ENCODE peak calls at places on chromosomes 12 and 14, in eight cellular contexts. One of them, this sample, is unnamed.

GRCh38 chr12:80445083-80445482 is 1.0 kb downstream of the PTPRQ start:
- DNase-seq in M059J: no peak
- DNase-seq in lung: no peak
- DNase-seq in NCI-H446 treated with DMSO at 0.1 percent for 48 hours: no peak
- DNase-seq in stimulated activated CD4-positive, alpha-beta T cell treated with anti-CD3 and anti-CD28 coated beads, Interleukin-1b, Interleukin-23, amount 100 ng/mL, for 24 hours: no peak
- DNase-seq in MCF 10A: no peak
- DNase-seq in endothelial cell: no peak
- DNase-seq in fibroblast of mammary gland: no peak
- DNase-seq in this sample: no peak

GRCh38 chr12:17076335-17076734 is 470.4 kb upstream of the LMO3 start:
- DNase-seq in NCI-H446 treated with DMSO at 0.1 percent for 48 hours: peak
- DNase-seq in endothelial cell: no peak
- DNase-seq in lung: no peak
- DNase-seq in M059J: no peak
- DNase-seq in MCF 10A: no peak
- DNase-seq in fibroblast of mammary gland: no peak
- DNase-seq in stimulated activated CD4-positive, alpha-beta T cell treated with anti-CD3 and anti-CD28 coated beads, Interleukin-1b, Interleukin-23, amount 100 ng/mL, for 24 hours: no peak
- DNase-seq in this sample: no peak

GRCh38 chr12:58310828-58311273 is 369.5 kb downstream of the ATP23 start:
- DNase-seq in stimulated activated CD4-positive, alpha-beta T cell treated with anti-CD3 and anti-CD28 coated beads, Interleukin-1b, Interleukin-23, amount 100 ng/mL, for 24 hours: no peak
- DNase-seq in NCI-H446 treated with DMSO at 0.1 percent for 48 hours: no peak
- DNase-seq in endothelial cell: no peak
- DNase-seq in M059J: peak
- DNase-seq in fibroblast of mammary gland: peak
- DNase-seq in lung: no peak
- DNase-seq in MCF 10A: peak
- DNase-seq in this sample: peak

GRCh38 chr12:132583736-132584135 is 26.6 kb downstream of the LRCOL1 start:
- DNase-seq in stimulated activated CD4-positive, alpha-beta T cell treated with anti-CD3 and anti-CD28 coated beads, Interleukin-1b, Interleukin-23, amount 100 ng/mL, for 24 hours: no peak
- DNase-seq in fibroblast of mammary gland: no peak
- DNase-seq in MCF 10A: no peak
- DNase-seq in NCI-H446 treated with DMSO at 0.1 percent for 48 hours: no peak
- DNase-seq in M059J: no peak
- DNase-seq in lung: no peak
- DNase-seq in endothelial cell: no peak
- DNase-seq in this sample: no peak

GRCh38 chr12:111467092-111467861 is 61.6 kb downstream of the SH2B3 start:
- DNase-seq in NCI-H446 treated with DMSO at 0.1 percent for 48 hours: no peak
- DNase-seq in stimulated activated CD4-positive, alpha-beta T cell treated with anti-CD3 and anti-CD28 coated beads, Interleukin-1b, Interleukin-23, amount 100 ng/mL, for 24 hours: no peak
- DNase-seq in fibroblast of mammary gland: peak
- DNase-seq in endothelial cell: no peak
- DNase-seq in MCF 10A: no peak
- DNase-seq in lung: no peak
- DNase-seq in M059J: peak
- DNase-seq in this sample: no peak

GRCh38 chr12:27453462-27453861 is 6.9 kb downstream of the SMCO2 start:
- DNase-seq in fibroblast of mammary gland: no peak
- DNase-seq in M059J: no peak
- DNase-seq in endothelial cell: no peak
- DNase-seq in NCI-H446 treated with DMSO at 0.1 percent for 48 hours: no peak
- DNase-seq in MCF 10A: no peak
- DNase-seq in lung: no peak
- DNase-seq in stimulated activated CD4-positive, alpha-beta T cell treated with anti-CD3 and anti-CD28 coated beads, Interleukin-1b, Interleukin-23, amount 100 ng/mL, for 24 hours: no peak
- DNase-seq in this sample: no peak

GRCh38 chr14:27148143-27148542 is 550.3 kb upstream of the NOVA1 start:
- DNase-seq in NCI-H446 treated with DMSO at 0.1 percent for 48 hours: no peak
- DNase-seq in fibroblast of mammary gland: no peak
- DNase-seq in stimulated activated CD4-positive, alpha-beta T cell treated with anti-CD3 and anti-CD28 coated beads, Interleukin-1b, Interleukin-23, amount 100 ng/mL, for 24 hours: no peak
- DNase-seq in endothelial cell: no peak
- DNase-seq in MCF 10A: no peak
- DNase-seq in M059J: no peak
- DNase-seq in lung: no peak
- DNase-seq in this sample: no peak

GRCh38 chr12:64752833-64753238 is 6.4 kb downstream of the GNS start:
- DNase-seq in lung: no peak
- DNase-seq in fibroblast of mammary gland: peak
- DNase-seq in M059J: peak
- DNase-seq in MCF 10A: no peak
- DNase-seq in endothelial cell: no peak
- DNase-seq in stimulated activated CD4-positive, alpha-beta T cell treated with anti-CD3 and anti-CD28 coated beads, Interleukin-1b, Interleukin-23, amount 100 ng/mL, for 24 hours: no peak
- DNase-seq in NCI-H446 treated with DMSO at 0.1 percent for 48 hours: no peak
- DNase-seq in this sample: no peak

GRCh38 chr14:57871487-57872080 is 5.7 kb upstream of the SLC35F4 start:
- DNase-seq in endothelial cell: peak
- DNase-seq in M059J: peak
- DNase-seq in stimulated activated CD4-positive, alpha-beta T cell treated with anti-CD3 and anti-CD28 coated beads, Interleukin-1b, Interleukin-23, amount 100 ng/mL, for 24 hours: no peak
- DNase-seq in fibroblast of mammary gland: peak
- DNase-seq in NCI-H446 treated with DMSO at 0.1 percent for 48 hours: no peak
- DNase-seq in MCF 10A: peak
- DNase-seq in lung: no peak
- DNase-seq in this sample: peak

GRCh38 chr14:31926123-31926522 is 151.0 kb upstream of the ARHGAP5 start:
- DNase-seq in MCF 10A: peak
- DNase-seq in endothelial cell: no peak
- DNase-seq in stimulated activated CD4-positive, alpha-beta T cell treated with anti-CD3 and anti-CD28 coated beads, Interleukin-1b, Interleukin-23, amount 100 ng/mL, for 24 hours: no peak
- DNase-seq in lung: no peak
- DNase-seq in NCI-H446 treated with DMSO at 0.1 percent for 48 hours: peak
- DNase-seq in fibroblast of mammary gland: peak
- DNase-seq in M059J: peak
- DNase-seq in this sample: peak

GRCh38 chr12:132417741-132418140 is 72.2 kb upstream of the FBRSL1 start:
- DNase-seq in stimulated activated CD4-positive, alpha-beta T cell treated with anti-CD3 and anti-CD28 coated beads, Interleukin-1b, Interleukin-23, amount 100 ng/mL, for 24 hours: no peak
- DNase-seq in fibroblast of mammary gland: no peak
- DNase-seq in M059J: no peak
- DNase-seq in lung: no peak
- DNase-seq in MCF 10A: no peak
- DNase-seq in NCI-H446 treated with DMSO at 0.1 percent for 48 hours: no peak
- DNase-seq in endothelial cell: no peak
- DNase-seq in this sample: no peak

GRCh38 chr14:25887251-25887908 is 710.5 kb downstream of the NOVA1 start:
- DNase-seq in stimulated activated CD4-positive, alpha-beta T cell treated with anti-CD3 and anti-CD28 coated beads, Interleukin-1b, Interleukin-23, amount 100 ng/mL, for 24 hours: no peak
- DNase-seq in fibroblast of mammary gland: peak
- DNase-seq in MCF 10A: no peak
- DNase-seq in endothelial cell: no peak
- DNase-seq in NCI-H446 treated with DMSO at 0.1 percent for 48 hours: no peak
- DNase-seq in lung: no peak
- DNase-seq in M059J: no peak
- DNase-seq in this sample: peak

GRCh38 chr12:45421736-45422135 is 205.8 kb downstream of the ANO6 start:
- DNase-seq in MCF 10A: no peak
- DNase-seq in lung: no peak
- DNase-seq in NCI-H446 treated with DMSO at 0.1 percent for 48 hours: no peak
- DNase-seq in stimulated activated CD4-positive, alpha-beta T cell treated with anti-CD3 and anti-CD28 coated beads, Interleukin-1b, Interleukin-23, amount 100 ng/mL, for 24 hours: no peak
- DNase-seq in endothelial cell: no peak
- DNase-seq in fibroblast of mammary gland: no peak
- DNase-seq in M059J: no peak
- DNase-seq in this sample: no peak

GRCh38 chr14:57960946-57961792 is 95.3 kb upstream of the SLC35F4 start:
- DNase-seq in endothelial cell: no peak
- DNase-seq in stimulated activated CD4-positive, alpha-beta T cell treated with anti-CD3 and anti-CD28 coated beads, Interleukin-1b, Interleukin-23, amount 100 ng/mL, for 24 hours: no peak
- DNase-seq in fibroblast of mammary gland: no peak
- DNase-seq in NCI-H446 treated with DMSO at 0.1 percent for 48 hours: no peak
- DNase-seq in M059J: no peak
- DNase-seq in MCF 10A: no peak
- DNase-seq in lung: no peak
- DNase-seq in this sample: no peak

GRCh38 chr12:50747817-50748216 is 16.1 kb upstream of the ATF1 start:
- DNase-seq in stimulated activated CD4-positive, alpha-beta T cell treated with anti-CD3 and anti-CD28 coated beads, Interleukin-1b, Interleukin-23, amount 100 ng/mL, for 24 hours: no peak
- DNase-seq in MCF 10A: no peak
- DNase-seq in endothelial cell: no peak
- DNase-seq in fibroblast of mammary gland: no peak
- DNase-seq in M059J: no peak
- DNase-seq in NCI-H446 treated with DMSO at 0.1 percent for 48 hours: no peak
- DNase-seq in lung: no peak
- DNase-seq in this sample: no peak

GRCh38 chr14:89628521-89628920 is 211.5 kb upstream of the FOXN3 start:
- DNase-seq in endothelial cell: no peak
- DNase-seq in M059J: no peak
- DNase-seq in lung: no peak
- DNase-seq in stimulated activated CD4-positive, alpha-beta T cell treated with anti-CD3 and anti-CD28 coated beads, Interleukin-1b, Interleukin-23, amount 100 ng/mL, for 24 hours: no peak
- DNase-seq in NCI-H446 treated with DMSO at 0.1 percent for 48 hours: no peak
- DNase-seq in fibroblast of mammary gland: no peak
- DNase-seq in MCF 10A: no peak
- DNase-seq in this sample: no peak

GRCh38 chr12:75257510-75257909 is 47.9 kb upstream of the KCNC2 start:
- DNase-seq in MCF 10A: no peak
- DNase-seq in lung: no peak
- DNase-seq in M059J: no peak
- DNase-seq in stimulated activated CD4-positive, alpha-beta T cell treated with anti-CD3 and anti-CD28 coated beads, Interleukin-1b, Interleukin-23, amount 100 ng/mL, for 24 hours: no peak
- DNase-seq in endothelial cell: no peak
- DNase-seq in NCI-H446 treated with DMSO at 0.1 percent for 48 hours: no peak
- DNase-seq in fibroblast of mammary gland: no peak
- DNase-seq in this sample: no peak

GRCh38 chr12:109744991-109745942 is 31.6 kb downstream of the FAM222A start:
- DNase-seq in stimulated activated CD4-positive, alpha-beta T cell treated with anti-CD3 and anti-CD28 coated beads, Interleukin-1b, Interleukin-23, amount 100 ng/mL, for 24 hours: no peak
- DNase-seq in NCI-H446 treated with DMSO at 0.1 percent for 48 hours: no peak
- DNase-seq in MCF 10A: no peak
- DNase-seq in M059J: no peak
- DNase-seq in lung: no peak
- DNase-seq in endothelial cell: no peak
- DNase-seq in fibroblast of mammary gland: no peak
- DNase-seq in this sample: no peak

GRCh38 chr14:20755037-20755436 is 9.3 kb downstream of the EDDM3A start:
- DNase-seq in endothelial cell: no peak
- DNase-seq in lung: peak
- DNase-seq in M059J: no peak
- DNase-seq in NCI-H446 treated with DMSO at 0.1 percent for 48 hours: no peak
- DNase-seq in fibroblast of mammary gland: no peak
- DNase-seq in MCF 10A: no peak
- DNase-seq in stimulated activated CD4-positive, alpha-beta T cell treated with anti-CD3 and anti-CD28 coated beads, Interleukin-1b, Interleukin-23, amount 100 ng/mL, for 24 hours: no peak
- DNase-seq in this sample: no peak

GRCh38 chr14:44586910-44587309 is 79.8 kb upstream of the FSCB start:
- DNase-seq in stimulated activated CD4-positive, alpha-beta T cell treated with anti-CD3 and anti-CD28 coated beads, Interleukin-1b, Interleukin-23, amount 100 ng/mL, for 24 hours: no peak
- DNase-seq in MCF 10A: no peak
- DNase-seq in lung: no peak
- DNase-seq in M059J: no peak
- DNase-seq in NCI-H446 treated with DMSO at 0.1 percent for 48 hours: no peak
- DNase-seq in endothelial cell: no peak
- DNase-seq in fibroblast of mammary gland: no peak
- DNase-seq in this sample: no peak